ENCODE peak calls at places on chromosomes 16 and 17, in nine cellular contexts. One of them, this sample, is unnamed.
A peak's percentile ranks its signal among the peaks of the same experiment; 100 is the strongest.

GRCh38 chr16:65312071-65312470 is 190.2 kb upstream of the CDH11 start:
- DNase-seq in right lobe of liver: no peak
- DNase-seq in A549: no peak
- DNase-seq in uterus: no peak
- DNase-seq in fibroblast of mammary gland: peak; percentile 36
- DNase-seq in endodermal cell: no peak
- DNase-seq in cardiac fibroblast: peak; percentile 24
- DNase-seq in transverse colon: no peak
- DNase-seq in AG09309: no peak
- DNase-seq in this sample: peak; percentile 53

GRCh38 chr17:77110006-77110374 is 30.8 kb upstream of the SEC14L1 start:
- DNase-seq in AG09309: no peak
- DNase-seq in fibroblast of mammary gland: no peak
- DNase-seq in transverse colon: no peak
- DNase-seq in endodermal cell: no peak
- DNase-seq in uterus: peak; percentile 67
- DNase-seq in right lobe of liver: no peak
- DNase-seq in A549: no peak
- DNase-seq in cardiac fibroblast: peak; percentile 89
- DNase-seq in this sample: peak; percentile 52

GRCh38 chr17:38868095-38868967 is 1.5 kb upstream of the LASP1 start:
- DNase-seq in cardiac fibroblast: peak; percentile 83
- DNase-seq in uterus: peak; percentile 79
- DNase-seq in AG09309: no peak
- DNase-seq in endodermal cell: peak; percentile 81
- DNase-seq in A549: peak; percentile 59
- DNase-seq in right lobe of liver: no peak
- DNase-seq in transverse colon: peak; percentile 56
- DNase-seq in fibroblast of mammary gland: peak; percentile 72
- DNase-seq in this sample: peak; percentile 69

GRCh38 chr17:58281511-58282011 is 826 bp upstream of the MPO start:
- DNase-seq in uterus: no peak
- DNase-seq in AG09309: no peak
- DNase-seq in endodermal cell: no peak
- DNase-seq in fibroblast of mammary gland: no peak
- DNase-seq in cardiac fibroblast: no peak
- DNase-seq in transverse colon: no peak
- DNase-seq in A549: no peak
- DNase-seq in right lobe of liver: no peak
- DNase-seq in this sample: no peak

GRCh38 chr16:11094075-11094593 is 149.8 kb downstream of the CLEC16A start:
- DNase-seq in cardiac fibroblast: peak; percentile 62
- DNase-seq in AG09309: no peak
- DNase-seq in uterus: no peak
- DNase-seq in A549: no peak
- DNase-seq in fibroblast of mammary gland: no peak
- DNase-seq in transverse colon: peak; percentile 44
- DNase-seq in endodermal cell: no peak
- DNase-seq in right lobe of liver: no peak
- DNase-seq in this sample: peak; percentile 31

GRCh38 chr17:74514632-74515035 is 16.6 kb downstream of the CD300LB start:
- DNase-seq in transverse colon: no peak
- DNase-seq in AG09309: no peak
- DNase-seq in uterus: no peak
- DNase-seq in cardiac fibroblast: no peak
- DNase-seq in endodermal cell: no peak
- DNase-seq in right lobe of liver: no peak
- DNase-seq in A549: peak; percentile 43
- DNase-seq in fibroblast of mammary gland: no peak
- DNase-seq in this sample: no peak

GRCh38 chr17:82938486-82939212 is 98.8 kb upstream of the ZNF750 start:
- DNase-seq in endodermal cell: no peak
- DNase-seq in cardiac fibroblast: no peak
- DNase-seq in fibroblast of mammary gland: no peak
- DNase-seq in A549: no peak
- DNase-seq in uterus: peak; percentile 6
- DNase-seq in transverse colon: no peak
- DNase-seq in AG09309: no peak
- DNase-seq in right lobe of liver: peak; percentile 34
- DNase-seq in this sample: no peak

GRCh38 chr16:69796285-69797118 is 34.4 kb downstream of the WWP2 start:
- DNase-seq in A549: peak; percentile 61
- DNase-seq in fibroblast of mammary gland: peak; percentile 82
- DNase-seq in uterus: peak; percentile 38
- DNase-seq in right lobe of liver: no peak
- DNase-seq in transverse colon: peak; percentile 25
- DNase-seq in endodermal cell: peak; percentile 70
- DNase-seq in AG09309: peak; percentile 25
- DNase-seq in cardiac fibroblast: peak; percentile 85
- DNase-seq in this sample: peak; percentile 84

GRCh38 chr16:55482056-55482455 is 3.1 kb downstream of the MMP2 start:
- DNase-seq in AG09309: no peak
- DNase-seq in endodermal cell: no peak
- DNase-seq in cardiac fibroblast: peak; percentile 25
- DNase-seq in uterus: no peak
- DNase-seq in fibroblast of mammary gland: peak; percentile 67
- DNase-seq in A549: no peak
- DNase-seq in transverse colon: no peak
- DNase-seq in right lobe of liver: no peak
- DNase-seq in this sample: peak; percentile 66

GRCh38 chr16:6852643-6853042 is 480.0 kb upstream of the RBFOX1 start:
- DNase-seq in A549: no peak
- DNase-seq in endodermal cell: no peak
- DNase-seq in cardiac fibroblast: no peak
- DNase-seq in AG09309: no peak
- DNase-seq in right lobe of liver: no peak
- DNase-seq in transverse colon: no peak
- DNase-seq in uterus: no peak
- DNase-seq in fibroblast of mammary gland: no peak
- DNase-seq in this sample: no peak

GRCh38 chr17:26792486-26792885 is 501.4 kb upstream of the WSB1 start:
- DNase-seq in cardiac fibroblast: peak; percentile 10
- DNase-seq in transverse colon: no peak
- DNase-seq in right lobe of liver: no peak
- DNase-seq in endodermal cell: no peak
- DNase-seq in A549: no peak
- DNase-seq in AG09309: no peak
- DNase-seq in fibroblast of mammary gland: peak; percentile 50
- DNase-seq in uterus: no peak
- DNase-seq in this sample: peak; percentile 30

GRCh38 chr17:30429155-30429554 is 48.1 kb upstream of the GOSR1 start:
- DNase-seq in fibroblast of mammary gland: peak; percentile 64
- DNase-seq in AG09309: peak; percentile 57
- DNase-seq in A549: no peak
- DNase-seq in uterus: no peak
- DNase-seq in right lobe of liver: no peak
- DNase-seq in transverse colon: no peak
- DNase-seq in endodermal cell: no peak
- DNase-seq in cardiac fibroblast: peak; percentile 64
- DNase-seq in this sample: peak; percentile 87

GRCh38 chr16:61050547-61050946 is 985.7 kb downstream of the CDH8 start:
- DNase-seq in transverse colon: no peak
- DNase-seq in fibroblast of mammary gland: no peak
- DNase-seq in endodermal cell: peak; percentile 40
- DNase-seq in right lobe of liver: no peak
- DNase-seq in A549: no peak
- DNase-seq in cardiac fibroblast: no peak
- DNase-seq in uterus: no peak
- DNase-seq in AG09309: no peak
- DNase-seq in this sample: no peak

GRCh38 chr16:15780805-15781204 is 76.0 kb downstream of the MYH11 start:
- DNase-seq in fibroblast of mammary gland: no peak
- DNase-seq in endodermal cell: no peak
- DNase-seq in AG09309: no peak
- DNase-seq in right lobe of liver: no peak
- DNase-seq in cardiac fibroblast: no peak
- DNase-seq in uterus: no peak
- DNase-seq in A549: no peak
- DNase-seq in transverse colon: no peak
- DNase-seq in this sample: no peak

GRCh38 chr16:15783985-15784384 is 72.8 kb downstream of the MYH11 start:
- DNase-seq in transverse colon: no peak
- DNase-seq in endodermal cell: no peak
- DNase-seq in AG09309: no peak
- DNase-seq in right lobe of liver: no peak
- DNase-seq in cardiac fibroblast: no peak
- DNase-seq in A549: no peak
- DNase-seq in fibroblast of mammary gland: no peak
- DNase-seq in uterus: no peak
- DNase-seq in this sample: no peak

GRCh38 chr16:15785386-15786059 is 71.3 kb downstream of the MYH11 start:
- DNase-seq in fibroblast of mammary gland: no peak
- DNase-seq in cardiac fibroblast: no peak
- DNase-seq in A549: no peak
- DNase-seq in endodermal cell: no peak
- DNase-seq in AG09309: no peak
- DNase-seq in uterus: no peak
- DNase-seq in transverse colon: no peak
- DNase-seq in right lobe of liver: no peak
- DNase-seq in this sample: no peak

GRCh38 chr16:15781650-15782049 is 75.2 kb downstream of the MYH11 start:
- DNase-seq in A549: no peak
- DNase-seq in right lobe of liver: no peak
- DNase-seq in uterus: no peak
- DNase-seq in endodermal cell: no peak
- DNase-seq in fibroblast of mammary gland: no peak
- DNase-seq in transverse colon: no peak
- DNase-seq in AG09309: no peak
- DNase-seq in cardiac fibroblast: no peak
- DNase-seq in this sample: no peak

GRCh38 chr16:15782573-15783365 is 74.1 kb downstream of the MYH11 start:
- DNase-seq in right lobe of liver: no peak
- DNase-seq in fibroblast of mammary gland: no peak
- DNase-seq in endodermal cell: peak; percentile 59
- DNase-seq in AG09309: no peak
- DNase-seq in A549: no peak
- DNase-seq in uterus: no peak
- DNase-seq in cardiac fibroblast: no peak
- DNase-seq in transverse colon: no peak
- DNase-seq in this sample: no peak
- TF ChIP-seq CTCF in right lobe of liver: no peak
- TF ChIP-seq CTCF in fibroblast of mammary gland: no peak
- TF ChIP-seq CTCF in endodermal cell: peak; percentile 18
- TF ChIP-seq CTCF in AG09309: no peak
- TF ChIP-seq CTCF in A549: no peak
- TF ChIP-seq CTCF in uterus: no peak
- TF ChIP-seq CTCF in cardiac fibroblast: no peak
- TF ChIP-seq CTCF in transverse colon: no peak
- TF ChIP-seq CTCF in this sample: no peak

GRCh38 chr16:57476546-57477410 is 9.5 kb downstream of the DOK4 start:
- DNase-seq in AG09309: no peak
- DNase-seq in transverse colon: no peak
- DNase-seq in endodermal cell: peak; percentile 74
- DNase-seq in right lobe of liver: peak; percentile 34
- DNase-seq in A549: no peak
- DNase-seq in cardiac fibroblast: peak; percentile 10
- DNase-seq in fibroblast of mammary gland: no peak
- DNase-seq in uterus: no peak
- DNase-seq in this sample: no peak

GRCh38 chr16:57478396-57479024 is 7.8 kb downstream of the DOK4 start:
- DNase-seq in uterus: no peak
- DNase-seq in cardiac fibroblast: no peak
- DNase-seq in endodermal cell: peak; percentile 43
- DNase-seq in right lobe of liver: no peak
- DNase-seq in AG09309: no peak
- DNase-seq in fibroblast of mammary gland: no peak
- DNase-seq in A549: no peak
- DNase-seq in transverse colon: no peak
- DNase-seq in this sample: no peak

GRCh38 chr16:57475711-57476339 is 10.5 kb downstream of the DOK4 start:
- DNase-seq in endodermal cell: peak; percentile 98
- DNase-seq in fibroblast of mammary gland: peak; percentile 18
- DNase-seq in right lobe of liver: peak; percentile 45
- DNase-seq in uterus: no peak
- DNase-seq in transverse colon: peak; percentile 51
- DNase-seq in AG09309: no peak
- DNase-seq in cardiac fibroblast: peak; percentile 63
- DNase-seq in A549: peak; percentile 77
- DNase-seq in this sample: no peak

GRCh38 chr16:57479043-57479421 is 7.3 kb downstream of the DOK4 start:
- DNase-seq in endodermal cell: peak; percentile 53
- DNase-seq in cardiac fibroblast: no peak
- DNase-seq in uterus: no peak
- DNase-seq in A549: no peak
- DNase-seq in right lobe of liver: no peak
- DNase-seq in fibroblast of mammary gland: no peak
- DNase-seq in AG09309: no peak
- DNase-seq in transverse colon: no peak
- DNase-seq in this sample: no peak

DNA sequence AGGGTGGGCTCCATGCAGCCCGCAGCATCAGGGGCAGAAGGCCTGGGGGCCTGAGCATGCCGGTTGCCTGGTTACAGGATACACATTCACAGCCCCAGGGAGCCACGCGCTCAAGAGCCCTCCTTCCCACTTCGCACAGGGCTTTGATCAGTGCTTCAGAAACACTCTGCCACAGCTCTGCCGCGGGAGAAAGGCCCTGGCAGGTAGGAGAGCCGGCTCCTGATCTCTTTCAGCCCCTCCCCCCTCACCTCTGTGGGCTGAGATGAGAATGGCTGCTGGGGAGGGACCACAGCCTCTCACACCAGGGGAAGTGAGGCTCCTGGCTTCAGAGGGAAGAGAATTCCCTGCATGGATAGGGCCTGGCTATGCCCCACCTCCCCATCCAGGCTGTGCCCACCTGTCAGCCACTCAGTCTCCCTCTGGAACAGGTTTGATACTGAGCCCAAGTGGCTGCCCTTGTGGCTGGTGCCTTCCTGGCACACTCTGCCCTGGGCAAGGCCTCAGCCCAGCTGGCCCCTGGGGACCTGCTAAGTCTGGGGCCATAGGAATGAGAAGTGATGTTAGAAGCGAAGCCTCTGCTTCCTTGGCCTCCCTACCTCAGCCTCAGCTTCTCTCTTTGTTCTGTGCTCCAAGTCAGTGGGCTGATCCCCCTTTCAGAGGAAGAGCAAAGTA is 8.6 kb downstream of the DOK4 start:
- DNase-seq in A549: no peak
- DNase-seq in uterus: no peak
- DNase-seq in cardiac fibroblast: no peak
- DNase-seq in transverse colon: no peak
- DNase-seq in fibroblast of mammary gland: no peak
- DNase-seq in right lobe of liver: peak; percentile 33
- DNase-seq in endodermal cell: peak; percentile 62
- DNase-seq in AG09309: no peak
- DNase-seq in this sample: no peak
- H3K4me3 ChIP-seq in A549: peak overlapping the region; percentile 48
- H3K4me3 ChIP-seq in uterus: no peak overlapping the region
- H3K4me3 ChIP-seq in cardiac fibroblast: no peak overlapping the region
- H3K4me3 ChIP-seq in transverse colon: no peak overlapping the region
- H3K4me3 ChIP-seq in fibroblast of mammary gland: no peak overlapping the region
- H3K4me3 ChIP-seq in right lobe of liver: no peak overlapping the region
- H3K4me3 ChIP-seq in endodermal cell: no peak overlapping the region
- H3K4me3 ChIP-seq in AG09309: no peak overlapping the region
- H3K4me3 ChIP-seq in this sample: peak overlapping the region; percentile 13

GRCh38 chr16:50326835-50327465 is 41.8 kb downstream of the BRD7 start:
- DNase-seq in endodermal cell: peak; percentile 75
- DNase-seq in AG09309: no peak
- DNase-seq in transverse colon: no peak
- DNase-seq in fibroblast of mammary gland: peak; percentile 58
- DNase-seq in A549: no peak
- DNase-seq in right lobe of liver: no peak
- DNase-seq in uterus: no peak
- DNase-seq in cardiac fibroblast: peak; percentile 37
- DNase-seq in this sample: peak; percentile 47
- TF ChIP-seq CTCF in endodermal cell: peak; percentile 79
- TF ChIP-seq CTCF in AG09309: peak; percentile 67
- TF ChIP-seq CTCF in transverse colon: peak; percentile 38
- TF ChIP-seq CTCF in fibroblast of mammary gland: peak; percentile 68
- TF ChIP-seq CTCF in A549: peak; percentile 46
- TF ChIP-seq CTCF in right lobe of liver: peak; percentile 54
- TF ChIP-seq CTCF in uterus: peak; percentile 7
- TF ChIP-seq CTCF in cardiac fibroblast: peak; percentile 63
- TF ChIP-seq CTCF in this sample: peak; percentile 52

GRCh38 chr16:24978370-24978914 is 36.7 kb downstream of the ARHGAP17 start:
- DNase-seq in transverse colon: no peak
- DNase-seq in fibroblast of mammary gland: peak; percentile 23
- DNase-seq in cardiac fibroblast: no peak
- DNase-seq in A549: no peak
- DNase-seq in uterus: no peak
- DNase-seq in right lobe of liver: peak; percentile 4
- DNase-seq in AG09309: no peak
- DNase-seq in endodermal cell: peak; percentile 40
- DNase-seq in this sample: no peak
- H3K4me3 ChIP-seq in transverse colon: no peak overlapping the region
- H3K4me3 ChIP-seq in fibroblast of mammary gland: no peak overlapping the region
- H3K4me3 ChIP-seq in cardiac fibroblast: no peak overlapping the region
- H3K4me3 ChIP-seq in A549: no peak overlapping the region
- H3K4me3 ChIP-seq in uterus: no peak overlapping the region
- H3K4me3 ChIP-seq in right lobe of liver: no peak overlapping the region
- H3K4me3 ChIP-seq in AG09309: no peak overlapping the region
- H3K4me3 ChIP-seq in endodermal cell: no peak overlapping the region
- H3K4me3 ChIP-seq in this sample: no peak overlapping the region